ENCODE peak calls at places on chromosome 20, in nine cellular contexts. Q is heart left ventricle, H is trophoblast cell, F is endodermal cell, Z is psoas muscle, A is prostate gland, P is HepG2, K is WERI-Rb-1, R is body of pancreas. N is an unnamed sample. For H3K27me3, the result is how much of the 10 kb centered on the place peaks cover.

GRCh38 chr20:57600324-57601210 is 19.7 kb downstream of the ZBP1 start:
- DNase-seq in R (no peak), F (no peak), H (no peak), A (no peak), Q (no peak), P (no peak), Z (peak), K (no peak), N (no peak)

GRCh38 chr20:32052792-32053362 is 835 bp downstream of the HCK start:
- DNase-seq in Q (peak), K (no peak), H (no peak), P (no peak), Z (peak), R (peak), F (peak), A (no peak), N (no peak)

GRCh38 chr20:18731940-18732339 is 81.6 kb upstream of the SCP2D1 start:
- DNase-seq in Q (no peak), F (no peak), A (no peak), P (no peak), H (no peak), K (no peak), R (no peak), Z (no peak), N (no peak)

GRCh38 chr20:41149679-41150131 is 12.4 kb downstream of the PLCG1 start:
- DNase-seq in Z (peak), A (no peak), H (no peak), K (no peak), F (no peak), Q (no peak), R (no peak), P (peak), N (peak)

GRCh38 chr20:8144282-8145245 is 12.5 kb downstream of the PLCB1 start:
- DNase-seq in K (no peak), F (peak), H (no peak), A (no peak), P (peak), Z (no peak), R (no peak), Q (no peak), N (no peak)

GRCh38 chr20:51412333-51412761 is 130.2 kb downstream of the NFATC2 start:
- DNase-seq in R (no peak), A (no peak), H (no peak), Z (no peak), F (peak), K (no peak), Q (no peak), P (no peak), N (no peak)

GRCh38 chr20:50534567-50534966 is 24.4 kb downstream of the PTPN1 start:
- DNase-seq in A (no peak), K (no peak), Q (no peak), H (no peak), F (no peak), P (no peak), Z (no peak), R (no peak), N (no peak)

GRCh38 chr20:34377072-34377847 is 14.2 kb downstream of the ITCH start:
- DNase-seq in Z (no peak), K (no peak), A (no peak), R (no peak), F (no peak), P (no peak), Q (no peak), H (no peak), N (no peak)

GRCh38 chr20:62453186-62453808 is 22.5 kb downstream of the GATA5 start:
- DNase-seq in Q (no peak), H (no peak), P (no peak), K (no peak), R (no peak), A (no peak), F (no peak), Z (no peak), N (no peak)

GRCh38 chr20:37501940-37502339 is 19.1 kb upstream of the NNAT start:
- DNase-seq in F (peak), H (no peak), A (no peak), Q (no peak), R (no peak), P (no peak), Z (no peak), K (peak), N (no peak)

GRCh38 chr20:23548408-23548807 is 19.9 kb downstream of the CST9L start:
- DNase-seq in Q (no peak), A (no peak), F (peak), Z (no peak), P (no peak), H (no peak), R (no peak), K (no peak), N (no peak)

GRCh38 chr20:11755071-11755881 is 162.4 kb upstream of the BTBD3 start:
- DNase-seq in H (no peak), Z (no peak), Q (no peak), F (no peak), K (no peak), P (no peak), A (no peak), R (no peak), N (no peak)

GRCh38 chr20:6053776-6054688 is at the start of gene LRRN4:
- DNase-seq in Q (no peak), P (peak), F (peak), Z (no peak), H (no peak), R (peak), K (no peak), A (no peak), N (peak)

GRCh38 chr20:64106435-64106961 is 867 bp downstream of the NPBWR2 start:
- DNase-seq in F (peak), P (no peak), Q (peak), K (no peak), H (no peak), A (no peak), R (no peak), Z (peak), N (no peak)

GRCh38 chr20:10929023-10929422 is 255.2 kb upstream of the JAG1 start:
- DNase-seq in Z (no peak), Q (no peak), A (peak), H (no peak), R (no peak), F (no peak), P (no peak), K (no peak), N (no peak)

GRCh38 chr20:15902493-15902892 is 670.8 kb downstream of the KIF16B start:
- DNase-seq in R (no peak), K (peak), Q (no peak), F (peak), Z (no peak), H (no peak), A (no peak), P (no peak), N (no peak)

GRCh38 chr20:38195041-38195504 is 30.0 kb upstream of the TGM2 start:
- DNase-seq in Z (no peak), A (no peak), F (peak), P (no peak), K (no peak), Q (no peak), R (no peak), H (no peak), N (no peak)

GRCh38 chr20:18007534-18008292 is 38.9 kb downstream of the MGME1 start:
- DNase-seq in Z (no peak), P (no peak), R (no peak), A (peak), Q (peak), K (no peak), F (no peak), H (no peak), N (no peak)

GRCh38 chr20:47338131-47338628 is 18.3 kb downstream of the ZMYND8 start:
- DNase-seq in Z (peak), Q (no peak), H (no peak), F (no peak), K (no peak), P (no peak), R (no peak), A (no peak), N (no peak)

GRCh38 chr20:61731363-61732181 is 334.1 kb downstream of the TAF4 start:
- DNase-seq in P (no peak), Q (no peak), Z (peak), K (no peak), A (no peak), F (no peak), H (no peak), R (no peak), N (no peak)

GRCh38 chr20:17466641-17467040 is 64.5 kb downstream of the BFSP1 start:
- DNase-seq in P (no peak), K (no peak), A (no peak), F (no peak), R (no peak), Q (no peak), Z (no peak), H (no peak), N (no peak)

GRCh38 chr20:31543966-31544598 is 29.8 kb downstream of the HM13 start:
- DNase-seq in F (no peak), Q (no peak), K (no peak), R (no peak), P (no peak), A (no peak), Z (no peak), H (no peak), N (no peak)

GRCh38 chr20:3711418-3712043 is 869 bp downstream of the SIGLEC1 start:
- DNase-seq in H (no peak), F (no peak), Q (no peak), A (no peak), P (no peak), K (no peak), Z (no peak), R (no peak), N (no peak)

GRCh38 chr20:3714092-3714491 is 1.7 kb upstream of the SIGLEC1 start:
- DNase-seq in F (no peak), Q (no peak), Z (peak), P (no peak), A (no peak), K (no peak), R (no peak), H (no peak), N (no peak)

GRCh38 chr20:3710027-3710426 is 2.4 kb downstream of the SIGLEC1 start:
- DNase-seq in F (peak), H (no peak), K (peak), Q (no peak), R (no peak), P (no peak), Z (peak), A (no peak), N (no peak)

GRCh38 chr20:3712279-3712873 is at the start of gene SIGLEC1:
- DNase-seq in H (peak), F (no peak), K (no peak), Q (peak), R (no peak), Z (peak), A (no peak), P (no peak), N (no peak)

DNA sequence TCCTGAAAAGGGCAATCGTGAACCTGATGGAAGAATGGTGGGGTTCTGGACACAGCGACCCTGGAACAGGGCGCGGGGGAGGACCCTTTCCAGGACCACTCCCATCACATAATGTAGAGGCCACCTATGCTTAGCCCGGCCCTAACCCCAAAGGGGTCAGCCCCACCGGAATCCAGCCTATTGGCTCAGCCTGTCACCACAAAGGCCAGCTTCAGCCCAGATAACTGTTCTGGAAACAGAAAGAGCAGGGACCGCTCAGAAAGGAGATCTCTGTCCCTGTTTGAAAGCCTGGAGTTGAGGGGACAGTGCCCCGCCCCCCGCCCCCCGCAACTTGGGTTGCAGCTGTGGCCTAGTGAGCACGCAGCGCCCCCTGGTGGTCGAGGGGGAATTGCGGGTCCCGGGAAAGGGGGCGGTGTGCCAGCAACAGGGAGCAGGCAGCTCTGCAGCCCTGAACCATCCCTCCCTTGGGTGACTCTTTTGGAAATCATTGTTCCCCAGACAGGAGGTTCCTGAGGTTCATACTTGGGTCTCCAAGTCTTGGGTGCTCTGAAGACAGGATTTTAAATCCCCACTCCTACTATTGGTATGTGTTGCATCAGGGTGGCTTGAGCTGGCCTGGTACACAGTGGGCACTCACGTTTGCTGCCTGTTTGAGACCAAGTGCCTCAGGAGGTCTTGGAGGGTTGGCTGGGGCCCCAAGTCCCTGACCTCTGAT is 1.5 kb downstream of the SIGLEC1 start:
- DNase-seq in P (peak), A (peak), Q (peak), H (no peak), F (peak), R (peak), Z (peak), K (peak), N (peak)
- H3K27ac ChIP-seq in P (no peak), A (no peak), Q (no peak), H (no peak), F (no peak), R (no peak), Z (no peak), K (no peak), N (no peak)

DNA sequence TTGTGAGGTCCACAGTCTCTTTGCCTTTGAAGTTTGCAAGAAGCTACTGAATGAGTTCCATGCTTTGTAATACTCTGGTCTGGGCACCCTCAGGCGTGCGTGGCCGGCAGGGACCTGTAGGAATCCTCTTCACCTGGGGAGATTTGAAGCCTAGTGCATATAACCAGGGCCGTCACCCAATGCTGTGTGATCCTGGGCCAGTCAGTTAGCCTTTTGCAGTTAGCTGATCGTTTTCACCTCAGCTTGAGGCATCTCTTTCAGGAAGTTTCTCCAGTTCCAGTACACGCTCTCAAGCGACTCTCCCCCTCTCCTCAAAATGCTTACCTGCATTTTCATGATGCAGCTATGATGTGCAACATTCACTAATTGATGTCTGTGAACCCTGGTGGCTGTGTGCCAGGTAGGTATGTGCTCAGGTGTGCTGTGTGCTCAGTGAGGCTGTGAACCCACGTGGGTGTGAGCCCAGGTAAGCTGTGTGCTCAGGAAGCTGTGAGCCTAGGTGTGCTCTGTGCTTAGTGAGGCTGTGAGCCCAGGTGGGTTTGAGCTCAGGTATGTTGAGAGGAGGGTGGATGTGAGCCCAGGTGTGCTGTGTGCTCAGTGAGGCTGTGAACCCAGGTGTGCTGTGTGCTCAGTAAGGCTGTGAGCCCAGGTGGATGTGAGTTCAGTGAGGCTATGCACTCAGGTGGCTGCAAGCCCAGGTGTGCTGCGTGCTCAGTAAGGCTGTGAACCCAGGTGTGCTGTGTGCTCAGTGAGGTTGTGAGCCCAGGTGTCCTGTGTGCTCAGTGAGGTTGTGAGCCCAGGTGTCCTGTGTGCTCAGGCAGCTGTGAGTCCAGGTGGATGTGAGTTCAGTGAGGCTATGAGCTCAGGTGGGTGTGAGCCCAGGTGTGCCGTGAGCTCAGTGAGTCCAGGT is 120.4 kb downstream of the PHACTR3 start:
- DNase-seq in Z (no peak), A (no peak), Q (no peak), P (no peak), H (no peak), K (no peak), F (peak), R (no peak), N (no peak)
- H3K27me3 ChIP-seq in Z (under half), A (under half), Q (under half), P (under half), H (under half), K (half or more), F (under half), R (under half), N (under half)

GRCh38 chr20:3090565-3090964 is 6.0 kb upstream of the AVP start:
- DNase-seq in H (no peak), Q (no peak), K (no peak), A (no peak), Z (no peak), P (no peak), F (no peak), R (no peak), N (no peak)

GRCh38 chr20:3094848-3095629 is 10.5 kb upstream of the AVP start:
- DNase-seq in R (no peak), Z (no peak), Q (no peak), A (no peak), P (no peak), K (no peak), F (no peak), H (no peak), N (no peak)

GRCh38 chr20:3088031-3088430 is 3.5 kb upstream of the AVP start:
- DNase-seq in Q (no peak), P (no peak), Z (no peak), K (no peak), A (no peak), R (no peak), H (no peak), F (no peak), N (no peak)

GRCh38 chr20:3093861-3094361 is 9.4 kb upstream of the AVP start:
- DNase-seq in P (no peak), H (no peak), Q (no peak), R (no peak), K (no peak), Z (no peak), A (no peak), F (no peak), N (no peak)

DNA sequence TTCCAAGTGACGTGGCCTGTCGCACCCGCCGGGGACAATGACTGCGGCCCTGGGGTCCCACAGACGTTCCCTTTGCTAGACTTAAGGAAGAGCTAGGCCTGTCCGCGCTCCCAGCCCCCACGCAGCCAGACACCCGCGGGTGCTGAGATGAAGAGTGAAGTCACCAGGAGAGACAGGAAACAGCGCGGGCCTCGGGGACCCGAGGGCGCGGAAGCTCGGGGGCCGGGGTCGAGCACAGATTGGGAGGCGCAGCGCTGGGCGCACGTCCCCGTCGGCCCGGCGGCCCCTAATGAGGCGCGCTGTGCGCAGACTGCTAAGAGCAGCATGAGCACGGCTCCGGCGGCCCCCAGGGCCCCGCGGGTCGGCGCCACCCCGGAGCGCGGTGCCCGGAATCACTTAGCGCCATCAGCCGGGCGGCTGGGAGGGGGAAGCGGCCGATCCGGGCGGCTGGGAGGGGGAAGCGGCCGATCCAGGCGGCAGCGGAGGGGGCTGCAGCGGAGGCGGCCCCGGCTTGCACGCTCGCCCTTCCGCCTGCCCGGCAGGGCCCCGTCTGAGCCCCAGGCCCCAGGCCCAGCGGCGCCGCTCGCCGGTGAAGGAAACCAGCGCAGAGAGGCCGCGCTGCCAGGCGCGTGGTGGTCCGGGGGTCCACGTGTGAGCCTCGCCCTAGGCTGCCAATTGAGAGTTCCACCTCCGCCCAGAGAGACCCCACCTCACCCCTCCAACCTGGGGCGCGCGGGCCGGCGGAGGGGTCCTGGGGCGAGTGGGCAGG is 8.3 kb upstream of the AVP start:
- DNase-seq in R (no peak), P (no peak), Z (no peak), Q (no peak), K (no peak), F (peak), H (no peak), A (no peak), N (no peak)
- H3K4me3 ChIP-seq in R (no peak), P (no peak), Z (peak), Q (peak), K (no peak), F (no peak), H (peak), A (no peak), N (peak)

GRCh38 chr20:59829415-59830106 is 103.9 kb downstream of the SYCP2 start:
- DNase-seq in Z (no peak), K (no peak), F (peak), Q (no peak), P (no peak), R (no peak), A (no peak), H (no peak), N (no peak)
- H3K27ac ChIP-seq in Z (no peak), K (no peak), F (no peak), Q (no peak), P (no peak), R (no peak), A (no peak), H (no peak), N (no peak)

N was measured in small intestine.